ENCODE peak calls at places on chromosomes 12 and 14, in six cellular contexts. One of them, this sample, is unnamed.

GRCh38 chr12:79444089-79444488 is 246.7 kb downstream of the PAWR start:
- DNase-seq in HepG2: no peak
- DNase-seq in A549: no peak
- DNase-seq in NB4: no peak
- DNase-seq in GM12878: no peak
- DNase-seq in endothelial cell of umbilical vein: peak
- DNase-seq in this sample: no peak

GRCh38 chr14:75578099-75578785 is at the start of gene FLVCR2:
- DNase-seq in endothelial cell of umbilical vein: peak
- DNase-seq in GM12878: no peak
- DNase-seq in A549: peak
- DNase-seq in NB4: peak
- DNase-seq in HepG2: peak
- DNase-seq in this sample: peak

GRCh38 chr12:113010701-113011100 is 32.4 kb downstream of the OAS2 start:
- DNase-seq in endothelial cell of umbilical vein: peak
- DNase-seq in NB4: no peak
- DNase-seq in HepG2: no peak
- DNase-seq in A549: no peak
- DNase-seq in GM12878: no peak
- DNase-seq in this sample: no peak

GRCh38 chr12:59041241-59042121 is 121.2 kb upstream of the LRIG3 start:
- DNase-seq in GM12878: no peak
- DNase-seq in A549: peak
- DNase-seq in NB4: no peak
- DNase-seq in HepG2: no peak
- DNase-seq in endothelial cell of umbilical vein: peak
- DNase-seq in this sample: no peak

GRCh38 chr12:64633940-64634337 is 23.6 kb downstream of the RASSF3 start:
- DNase-seq in GM12878: no peak
- DNase-seq in endothelial cell of umbilical vein: peak
- DNase-seq in NB4: peak
- DNase-seq in A549: peak
- DNase-seq in HepG2: peak
- DNase-seq in this sample: no peak

GRCh38 chr12:58529114-58529665 is 391.1 kb downstream of the LRIG3 start:
- DNase-seq in GM12878: no peak
- DNase-seq in A549: peak
- DNase-seq in endothelial cell of umbilical vein: peak
- DNase-seq in HepG2: no peak
- DNase-seq in NB4: no peak
- DNase-seq in this sample: no peak

GRCh38 chr12:31974673-31975072 is 15.5 kb downstream of the RESF1 start:
- DNase-seq in endothelial cell of umbilical vein: no peak
- DNase-seq in GM12878: no peak
- DNase-seq in HepG2: no peak
- DNase-seq in NB4: no peak
- DNase-seq in A549: no peak
- DNase-seq in this sample: no peak

GRCh38 chr14:40133484-40133883 is 701.3 kb upstream of the FBXO33 start:
- DNase-seq in A549: no peak
- DNase-seq in NB4: no peak
- DNase-seq in HepG2: no peak
- DNase-seq in GM12878: no peak
- DNase-seq in endothelial cell of umbilical vein: no peak
- DNase-seq in this sample: no peak

GRCh38 chr12:28795306-28795705 is 353.8 kb upstream of the FAR2 start:
- DNase-seq in A549: peak
- DNase-seq in GM12878: no peak
- DNase-seq in endothelial cell of umbilical vein: no peak
- DNase-seq in NB4: no peak
- DNase-seq in HepG2: no peak
- DNase-seq in this sample: no peak

GRCh38 chr12:122204829-122205589 is 1.5 kb downstream of the B3GNT4 start:
- DNase-seq in GM12878: no peak
- DNase-seq in A549: no peak
- DNase-seq in NB4: no peak
- DNase-seq in endothelial cell of umbilical vein: no peak
- DNase-seq in HepG2: no peak
- DNase-seq in this sample: no peak

GRCh38 chr12:75389061-75389460 is 1.8 kb upstream of the GLIPR1L2 start:
- DNase-seq in GM12878: no peak
- DNase-seq in HepG2: no peak
- DNase-seq in A549: peak
- DNase-seq in NB4: peak
- DNase-seq in endothelial cell of umbilical vein: peak
- DNase-seq in this sample: no peak

GRCh38 chr12:110100315-110100970 is 23.7 kb upstream of the IFT81 start:
- DNase-seq in HepG2: peak
- DNase-seq in A549: peak
- DNase-seq in endothelial cell of umbilical vein: peak
- DNase-seq in GM12878: peak
- DNase-seq in NB4: peak
- DNase-seq in this sample: peak

GRCh38 chr12:6790496-6791150 is 1.3 kb downstream of the CD4 start:
- DNase-seq in endothelial cell of umbilical vein: no peak
- DNase-seq in GM12878: no peak
- DNase-seq in A549: no peak
- DNase-seq in NB4: peak
- DNase-seq in HepG2: no peak
- DNase-seq in this sample: no peak

GRCh38 chr12:18262514-18262913 is 1.2 kb downstream of the PIK3C2G start:
- DNase-seq in GM12878: no peak
- DNase-seq in NB4: no peak
- DNase-seq in A549: no peak
- DNase-seq in endothelial cell of umbilical vein: no peak
- DNase-seq in HepG2: no peak
- DNase-seq in this sample: no peak

DNA sequence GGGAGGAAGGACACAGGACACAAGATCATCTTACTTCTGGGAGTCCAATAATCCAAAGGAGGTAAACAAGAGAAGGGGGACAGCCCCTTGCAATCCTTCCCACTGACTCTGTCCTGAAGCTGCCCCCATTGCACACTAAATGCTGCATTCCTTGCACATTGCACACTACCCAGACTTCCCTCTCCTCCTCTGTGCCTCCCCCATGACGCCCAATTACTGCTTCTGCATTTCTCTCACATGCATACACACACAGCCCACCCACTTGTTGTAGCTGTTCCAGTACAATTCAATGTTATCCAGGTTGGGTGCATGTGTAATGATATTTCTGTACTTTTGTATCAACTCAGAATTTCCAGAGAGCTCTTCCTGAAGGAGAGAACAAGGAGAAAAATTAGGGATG is 5.5 kb downstream of the NDRG2 start:
- DNase-seq in A549: no peak
- DNase-seq in GM12878: no peak
- DNase-seq in HepG2: no peak
- DNase-seq in NB4: peak
- DNase-seq in endothelial cell of umbilical vein: no peak
- DNase-seq in this sample: no peak
- TF ChIP-seq MYC in A549: no peak
- TF ChIP-seq MYC in GM12878: no peak
- TF ChIP-seq MYC in HepG2: no peak
- TF ChIP-seq MYC in NB4: no peak
- TF ChIP-seq MYC in endothelial cell of umbilical vein: no peak
- TF ChIP-seq MYC in this sample: no peak

GRCh38 chr14:102517412-102518062 is 8.0 kb upstream of the ANKRD9 start:
- DNase-seq in NB4: no peak
- DNase-seq in endothelial cell of umbilical vein: no peak
- DNase-seq in GM12878: no peak
- DNase-seq in A549: no peak
- DNase-seq in HepG2: no peak
- DNase-seq in this sample: no peak
- TF ChIP-seq MYC in NB4: no peak
- TF ChIP-seq MYC in endothelial cell of umbilical vein: no peak
- TF ChIP-seq MYC in GM12878: no peak
- TF ChIP-seq MYC in A549: no peak
- TF ChIP-seq MYC in HepG2: no peak
- TF ChIP-seq MYC in this sample: no peak

GRCh38 chr12:34395056-34396005 is 373.0 kb downstream of the ALG10 start:
- DNase-seq in GM12878: no peak
- DNase-seq in A549: no peak
- DNase-seq in HepG2: no peak
- DNase-seq in NB4: no peak
- DNase-seq in endothelial cell of umbilical vein: no peak
- DNase-seq in this sample: no peak
- TF ChIP-seq MYC in GM12878: no peak
- TF ChIP-seq MYC in A549: no peak
- TF ChIP-seq MYC in HepG2: no peak
- TF ChIP-seq MYC in NB4: no peak
- TF ChIP-seq MYC in endothelial cell of umbilical vein: no peak
- TF ChIP-seq MYC in this sample: no peak

DNA sequence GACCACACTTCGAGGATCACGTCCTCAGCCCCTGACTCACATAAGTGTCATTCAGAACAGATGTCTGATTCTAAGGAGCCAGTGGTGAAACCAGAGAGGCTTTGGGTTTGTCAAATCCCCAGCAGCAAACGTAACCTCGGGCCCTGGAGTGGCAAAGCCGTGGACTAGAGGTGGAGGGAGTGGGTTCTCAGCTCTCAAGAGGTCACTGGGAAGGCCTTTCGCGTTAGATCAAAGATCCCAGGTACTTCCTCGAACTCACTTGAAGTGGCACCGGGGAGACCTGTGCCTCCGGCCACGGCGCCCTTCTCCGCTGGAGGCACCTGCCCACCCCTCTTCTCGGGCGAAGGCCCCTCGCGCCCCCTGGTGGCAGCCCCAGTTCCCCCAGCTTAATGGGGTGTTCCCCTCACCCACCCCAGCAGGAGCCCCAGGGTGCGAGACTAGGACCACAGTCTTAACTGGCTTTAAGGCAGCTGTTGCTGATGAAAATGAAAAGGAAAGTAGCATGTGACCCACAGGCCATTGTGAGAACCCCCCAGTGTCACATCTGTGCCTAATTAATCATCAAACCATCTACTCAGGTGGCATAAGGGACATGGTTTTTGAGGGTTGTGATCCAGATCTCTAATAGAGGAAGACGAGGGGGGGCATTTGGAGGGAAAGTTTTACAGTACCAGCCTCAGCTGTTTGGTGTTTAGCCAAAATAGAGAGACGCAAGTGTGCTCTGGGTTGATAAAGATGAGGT is 672 bp upstream of the ESR2 start:
- DNase-seq in GM12878: peak
- DNase-seq in NB4: peak
- DNase-seq in endothelial cell of umbilical vein: peak
- DNase-seq in HepG2: peak
- DNase-seq in A549: peak
- DNase-seq in this sample: peak
- TF ChIP-seq MYC in GM12878: no peak
- TF ChIP-seq MYC in NB4: no peak
- TF ChIP-seq MYC in endothelial cell of umbilical vein: no peak
- TF ChIP-seq MYC in HepG2: no peak
- TF ChIP-seq MYC in A549: no peak
- TF ChIP-seq MYC in this sample: no peak

GRCh38 chr14:29637406-29637805 is 290.2 kb downstream of the PRKD1 start:
- DNase-seq in HepG2: no peak
- DNase-seq in NB4: no peak
- DNase-seq in endothelial cell of umbilical vein: peak
- DNase-seq in A549: no peak
- DNase-seq in GM12878: no peak
- DNase-seq in this sample: no peak
- TF ChIP-seq MYC in HepG2: no peak
- TF ChIP-seq MYC in NB4: no peak
- TF ChIP-seq MYC in endothelial cell of umbilical vein: no peak
- TF ChIP-seq MYC in A549: no peak
- TF ChIP-seq MYC in GM12878: no peak
- TF ChIP-seq MYC in this sample: no peak

GRCh38 chr12:116365606-116366455 is 88.3 kb upstream of the MED13L start:
- DNase-seq in endothelial cell of umbilical vein: no peak
- DNase-seq in A549: no peak
- DNase-seq in HepG2: no peak
- DNase-seq in NB4: no peak
- DNase-seq in GM12878: no peak
- DNase-seq in this sample: no peak

GRCh38 chr12:116366456-116366776 is 88.9 kb upstream of the MED13L start:
- DNase-seq in NB4: no peak
- DNase-seq in A549: peak
- DNase-seq in GM12878: no peak
- DNase-seq in endothelial cell of umbilical vein: peak
- DNase-seq in HepG2: no peak
- DNase-seq in this sample: no peak

GRCh38 chr12:116366824-116367223 is 89.3 kb upstream of the MED13L start:
- DNase-seq in NB4: no peak
- DNase-seq in A549: no peak
- DNase-seq in endothelial cell of umbilical vein: no peak
- DNase-seq in GM12878: no peak
- DNase-seq in HepG2: no peak
- DNase-seq in this sample: no peak

GRCh38 chr12:116368196-116369194 is 91.0 kb upstream of the MED13L start:
- DNase-seq in A549: peak
- DNase-seq in GM12878: no peak
- DNase-seq in HepG2: no peak
- DNase-seq in endothelial cell of umbilical vein: no peak
- DNase-seq in NB4: no peak
- DNase-seq in this sample: no peak

GRCh38 chr12:116365114-116365513 is 87.6 kb upstream of the MED13L start:
- DNase-seq in HepG2: no peak
- DNase-seq in NB4: no peak
- DNase-seq in endothelial cell of umbilical vein: no peak
- DNase-seq in A549: peak
- DNase-seq in GM12878: no peak
- DNase-seq in this sample: no peak
- TF ChIP-seq MYC in HepG2: no peak
- TF ChIP-seq MYC in NB4: no peak
- TF ChIP-seq MYC in endothelial cell of umbilical vein: no peak
- TF ChIP-seq MYC in A549: no peak
- TF ChIP-seq MYC in GM12878: no peak
- TF ChIP-seq MYC in this sample: no peak

GRCh38 chr12:124561231-124561630 is 6.2 kb downstream of the NCOR2 start:
- DNase-seq in endothelial cell of umbilical vein: no peak
- DNase-seq in HepG2: no peak
- DNase-seq in A549: no peak
- DNase-seq in GM12878: no peak
- DNase-seq in NB4: no peak
- DNase-seq in this sample: no peak
- TF ChIP-seq MYC in endothelial cell of umbilical vein: no peak
- TF ChIP-seq MYC in HepG2: no peak
- TF ChIP-seq MYC in A549: no peak
- TF ChIP-seq MYC in GM12878: no peak
- TF ChIP-seq MYC in NB4: no peak
- TF ChIP-seq MYC in this sample: no peak

GRCh38 chr12:116958402-116959197 is 47.9 kb downstream of the FBXW8 start:
- DNase-seq in endothelial cell of umbilical vein: no peak
- DNase-seq in HepG2: no peak
- DNase-seq in NB4: no peak
- DNase-seq in A549: no peak
- DNase-seq in GM12878: no peak
- DNase-seq in this sample: no peak
- TF ChIP-seq MYC in endothelial cell of umbilical vein: no peak
- TF ChIP-seq MYC in HepG2: no peak
- TF ChIP-seq MYC in NB4: no peak
- TF ChIP-seq MYC in A549: no peak
- TF ChIP-seq MYC in GM12878: no peak
- TF ChIP-seq MYC in this sample: no peak

GRCh38 chr14:84519836-84520235 is 1010.1 kb upstream of the FLRT2 start:
- DNase-seq in endothelial cell of umbilical vein: no peak
- DNase-seq in NB4: no peak
- DNase-seq in A549: no peak
- DNase-seq in GM12878: no peak
- DNase-seq in HepG2: no peak
- DNase-seq in this sample: no peak
- TF ChIP-seq MYC in endothelial cell of umbilical vein: no peak
- TF ChIP-seq MYC in NB4: no peak
- TF ChIP-seq MYC in A549: no peak
- TF ChIP-seq MYC in GM12878: no peak
- TF ChIP-seq MYC in HepG2: no peak
- TF ChIP-seq MYC in this sample: no peak